ENCODE peak calls at places on chromosomes 5 and 9, in eight cellular contexts. One of them, this sample, is unnamed. For H3K4me1, the result is how much of the 10 kb centered on the place peaks cover.

GRCh38 chr5:152124413-152125082 is 199.9 kb upstream of the GLRA1 start:
- DNase-seq in spleen: no peak
- DNase-seq in left lung: no peak
- DNase-seq in Peyer's patch: no peak
- DNase-seq in fibroblast of lung: no peak
- DNase-seq in tibial artery: no peak
- DNase-seq in A549: no peak
- DNase-seq in SJSA1: no peak
- DNase-seq in this sample: no peak

GRCh38 chr9:135015986-135016640 is 71.4 kb upstream of the OLFM1 start:
- DNase-seq in SJSA1: no peak
- DNase-seq in tibial artery: no peak
- DNase-seq in left lung: peak
- DNase-seq in fibroblast of lung: no peak
- DNase-seq in spleen: no peak
- DNase-seq in Peyer's patch: peak
- DNase-seq in A549: no peak
- DNase-seq in this sample: no peak

GRCh38 chr9:99931155-99931840 is 24.8 kb downstream of the STX17 start:
- DNase-seq in left lung: no peak
- DNase-seq in spleen: no peak
- DNase-seq in tibial artery: no peak
- DNase-seq in SJSA1: no peak
- DNase-seq in fibroblast of lung: peak
- DNase-seq in A549: no peak
- DNase-seq in Peyer's patch: no peak
- DNase-seq in this sample: no peak

GRCh38 chr5:84603557-84604185 is 219.0 kb upstream of the EDIL3 start:
- DNase-seq in Peyer's patch: no peak
- DNase-seq in left lung: no peak
- DNase-seq in fibroblast of lung: peak
- DNase-seq in SJSA1: peak
- DNase-seq in A549: no peak
- DNase-seq in spleen: no peak
- DNase-seq in tibial artery: peak
- DNase-seq in this sample: peak

GRCh38 chr5:122144236-122144635 is 14.9 kb downstream of the ZNF474 start:
- DNase-seq in SJSA1: no peak
- DNase-seq in fibroblast of lung: peak
- DNase-seq in left lung: no peak
- DNase-seq in Peyer's patch: no peak
- DNase-seq in tibial artery: no peak
- DNase-seq in spleen: no peak
- DNase-seq in A549: no peak
- DNase-seq in this sample: no peak

GRCh38 chr9:72443855-72444254 is 77.6 kb upstream of the TMC1 start:
- DNase-seq in spleen: no peak
- DNase-seq in SJSA1: peak
- DNase-seq in fibroblast of lung: no peak
- DNase-seq in Peyer's patch: no peak
- DNase-seq in tibial artery: no peak
- DNase-seq in left lung: no peak
- DNase-seq in A549: peak
- DNase-seq in this sample: peak

GRCh38 chr5:158935215-158935614 is 164.5 kb downstream of the EBF1 start:
- DNase-seq in left lung: no peak
- DNase-seq in fibroblast of lung: no peak
- DNase-seq in Peyer's patch: no peak
- DNase-seq in A549: no peak
- DNase-seq in tibial artery: no peak
- DNase-seq in SJSA1: no peak
- DNase-seq in spleen: no peak
- DNase-seq in this sample: no peak

GRCh38 chr5:36070687-36071571 is 4.2 kb upstream of the UGT3A2 start:
- DNase-seq in spleen: no peak
- DNase-seq in A549: no peak
- DNase-seq in fibroblast of lung: no peak
- DNase-seq in tibial artery: no peak
- DNase-seq in left lung: no peak
- DNase-seq in Peyer's patch: no peak
- DNase-seq in SJSA1: peak
- DNase-seq in this sample: no peak

GRCh38 chr9:111271481-111272080 is 58.4 kb downstream of the OR2K2 start:
- DNase-seq in left lung: no peak
- DNase-seq in fibroblast of lung: peak
- DNase-seq in SJSA1: no peak
- DNase-seq in spleen: no peak
- DNase-seq in A549: no peak
- DNase-seq in tibial artery: no peak
- DNase-seq in Peyer's patch: no peak
- DNase-seq in this sample: no peak

GRCh38 chr5:56270568-56271392 is 37.6 kb upstream of the ANKRD55 start:
- DNase-seq in Peyer's patch: peak
- DNase-seq in A549: peak
- DNase-seq in SJSA1: peak
- DNase-seq in tibial artery: peak
- DNase-seq in left lung: peak
- DNase-seq in spleen: peak
- DNase-seq in fibroblast of lung: peak
- DNase-seq in this sample: peak

GRCh38 chr9:115548826-115549225 is 430.9 kb upstream of the TNC start:
- DNase-seq in tibial artery: no peak
- DNase-seq in SJSA1: no peak
- DNase-seq in A549: no peak
- DNase-seq in left lung: no peak
- DNase-seq in spleen: no peak
- DNase-seq in Peyer's patch: no peak
- DNase-seq in fibroblast of lung: peak
- DNase-seq in this sample: no peak

GRCh38 chr9:121073038-121073437 is 1.7 kb upstream of the CNTRL start:
- DNase-seq in SJSA1: no peak
- DNase-seq in tibial artery: peak
- DNase-seq in left lung: no peak
- DNase-seq in Peyer's patch: no peak
- DNase-seq in spleen: no peak
- DNase-seq in fibroblast of lung: peak
- DNase-seq in A549: peak
- DNase-seq in this sample: peak

GRCh38 chr9:136576269-136576626 is 30.4 kb upstream of the NOTCH1 start:
- DNase-seq in spleen: no peak
- DNase-seq in Peyer's patch: no peak
- DNase-seq in A549: peak
- DNase-seq in left lung: peak
- DNase-seq in tibial artery: peak
- DNase-seq in fibroblast of lung: peak
- DNase-seq in SJSA1: peak
- DNase-seq in this sample: peak

GRCh38 chr5:177005619-177006264 is 837 bp downstream of the UIMC1 start:
- DNase-seq in A549: peak
- DNase-seq in left lung: peak
- DNase-seq in spleen: peak
- DNase-seq in tibial artery: peak
- DNase-seq in fibroblast of lung: peak
- DNase-seq in SJSA1: peak
- DNase-seq in Peyer's patch: peak
- DNase-seq in this sample: peak

GRCh38 chr5:6719896-6720560 is 6.8 kb downstream of the TENT4A start:
- DNase-seq in spleen: no peak
- DNase-seq in Peyer's patch: peak
- DNase-seq in SJSA1: no peak
- DNase-seq in fibroblast of lung: peak
- DNase-seq in A549: no peak
- DNase-seq in tibial artery: no peak
- DNase-seq in left lung: no peak
- DNase-seq in this sample: no peak

GRCh38 chr9:114343471-114344187 is 14.0 kb downstream of the ORM2 start:
- DNase-seq in Peyer's patch: no peak
- DNase-seq in left lung: no peak
- DNase-seq in spleen: peak
- DNase-seq in A549: no peak
- DNase-seq in tibial artery: no peak
- DNase-seq in fibroblast of lung: no peak
- DNase-seq in SJSA1: no peak
- DNase-seq in this sample: no peak
- H3K4me1 ChIP-seq in Peyer's patch: under half
- H3K4me1 ChIP-seq in left lung: under half
- H3K4me1 ChIP-seq in spleen: under half
- H3K4me1 ChIP-seq in A549: under half
- H3K4me1 ChIP-seq in tibial artery: under half
- H3K4me1 ChIP-seq in fibroblast of lung: under half
- H3K4me1 ChIP-seq in SJSA1: under half
- H3K4me1 ChIP-seq in this sample: under half

GRCh38 chr9:109115931-109116541 is 3.7 kb downstream of the TMEM245 start:
- DNase-seq in SJSA1: no peak
- DNase-seq in fibroblast of lung: peak
- DNase-seq in left lung: no peak
- DNase-seq in tibial artery: no peak
- DNase-seq in Peyer's patch: no peak
- DNase-seq in A549: no peak
- DNase-seq in spleen: no peak
- DNase-seq in this sample: no peak

GRCh38 chr9:109118802-109119438 is 827 bp downstream of the TMEM245 start:
- DNase-seq in tibial artery: no peak
- DNase-seq in left lung: no peak
- DNase-seq in fibroblast of lung: peak
- DNase-seq in A549: no peak
- DNase-seq in spleen: no peak
- DNase-seq in SJSA1: peak
- DNase-seq in Peyer's patch: no peak
- DNase-seq in this sample: peak

GRCh38 chr9:109119439-109120203 is at the start of gene TMEM245:
- DNase-seq in Peyer's patch: peak
- DNase-seq in fibroblast of lung: peak
- DNase-seq in A549: peak
- DNase-seq in spleen: peak
- DNase-seq in left lung: peak
- DNase-seq in SJSA1: peak
- DNase-seq in tibial artery: peak
- DNase-seq in this sample: peak

GRCh38 chr9:109120204-109120789 is 550 bp upstream of the TMEM245 start:
- DNase-seq in fibroblast of lung: no peak
- DNase-seq in A549: no peak
- DNase-seq in Peyer's patch: no peak
- DNase-seq in tibial artery: no peak
- DNase-seq in left lung: no peak
- DNase-seq in SJSA1: no peak
- DNase-seq in spleen: no peak
- DNase-seq in this sample: no peak

GRCh38 chr9:109117856-109118801 is 1.6 kb downstream of the TMEM245 start:
- DNase-seq in SJSA1: peak
- DNase-seq in A549: peak
- DNase-seq in fibroblast of lung: peak
- DNase-seq in left lung: no peak
- DNase-seq in Peyer's patch: peak
- DNase-seq in spleen: no peak
- DNase-seq in tibial artery: peak
- DNase-seq in this sample: peak
- H3K4me1 ChIP-seq in SJSA1: under half
- H3K4me1 ChIP-seq in A549: half or more
- H3K4me1 ChIP-seq in fibroblast of lung: under half
- H3K4me1 ChIP-seq in left lung: under half
- H3K4me1 ChIP-seq in Peyer's patch: under half
- H3K4me1 ChIP-seq in spleen: half or more
- H3K4me1 ChIP-seq in tibial artery: under half
- H3K4me1 ChIP-seq in this sample: under half

DNA sequence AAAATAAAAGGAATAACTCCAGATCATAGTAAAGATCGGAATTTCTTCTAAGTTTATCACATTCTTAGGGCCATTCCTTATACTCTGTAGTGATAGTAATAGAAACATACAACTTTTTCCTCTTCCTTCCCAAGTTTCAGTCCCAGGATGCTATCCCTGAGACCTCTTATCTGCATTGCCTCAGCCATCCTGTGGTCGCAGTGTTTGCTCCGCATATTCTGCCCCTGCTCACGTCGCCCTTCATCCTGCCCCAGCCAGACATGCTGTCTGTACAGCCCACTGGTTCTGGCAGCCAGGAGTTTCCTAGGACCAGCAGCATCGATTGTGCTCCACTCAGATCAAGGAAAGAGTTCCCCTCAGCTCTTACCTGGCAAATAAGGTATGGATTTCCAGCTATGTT is 132.7 kb upstream of the ERCC6L2 start:
- DNase-seq in fibroblast of lung: no peak
- DNase-seq in SJSA1: no peak
- DNase-seq in Peyer's patch: no peak
- DNase-seq in spleen: peak
- DNase-seq in tibial artery: no peak
- DNase-seq in A549: no peak
- DNase-seq in left lung: no peak
- DNase-seq in this sample: no peak
- H3K4me1 ChIP-seq in fibroblast of lung: under half
- H3K4me1 ChIP-seq in SJSA1: under half
- H3K4me1 ChIP-seq in Peyer's patch: under half
- H3K4me1 ChIP-seq in spleen: under half
- H3K4me1 ChIP-seq in tibial artery: under half
- H3K4me1 ChIP-seq in A549: under half
- H3K4me1 ChIP-seq in left lung: under half
- H3K4me1 ChIP-seq in this sample: under half

GRCh38 chr9:35748239-35748857 is 680 bp downstream of the GBA2 start:
- DNase-seq in fibroblast of lung: no peak
- DNase-seq in tibial artery: no peak
- DNase-seq in SJSA1: no peak
- DNase-seq in Peyer's patch: no peak
- DNase-seq in A549: no peak
- DNase-seq in left lung: no peak
- DNase-seq in spleen: no peak
- DNase-seq in this sample: no peak

GRCh38 chr9:35748858-35749514 is at the start of the genes GBA2 and RGP1:
- DNase-seq in A549: peak
- DNase-seq in tibial artery: peak
- DNase-seq in spleen: peak
- DNase-seq in fibroblast of lung: peak
- DNase-seq in SJSA1: peak
- DNase-seq in left lung: peak
- DNase-seq in Peyer's patch: peak
- DNase-seq in this sample: peak

GRCh38 chr9:35746583-35746982 is 2.4 kb downstream of the GBA2 start:
- DNase-seq in A549: no peak
- DNase-seq in tibial artery: no peak
- DNase-seq in fibroblast of lung: no peak
- DNase-seq in Peyer's patch: peak
- DNase-seq in spleen: no peak
- DNase-seq in SJSA1: peak
- DNase-seq in left lung: no peak
- DNase-seq in this sample: peak

GRCh38 chr9:35743880-35744518 is 5.0 kb downstream of the GBA2 start:
- DNase-seq in tibial artery: no peak
- DNase-seq in spleen: no peak
- DNase-seq in A549: no peak
- DNase-seq in Peyer's patch: no peak
- DNase-seq in fibroblast of lung: no peak
- DNase-seq in SJSA1: no peak
- DNase-seq in left lung: no peak
- DNase-seq in this sample: no peak

DNA sequence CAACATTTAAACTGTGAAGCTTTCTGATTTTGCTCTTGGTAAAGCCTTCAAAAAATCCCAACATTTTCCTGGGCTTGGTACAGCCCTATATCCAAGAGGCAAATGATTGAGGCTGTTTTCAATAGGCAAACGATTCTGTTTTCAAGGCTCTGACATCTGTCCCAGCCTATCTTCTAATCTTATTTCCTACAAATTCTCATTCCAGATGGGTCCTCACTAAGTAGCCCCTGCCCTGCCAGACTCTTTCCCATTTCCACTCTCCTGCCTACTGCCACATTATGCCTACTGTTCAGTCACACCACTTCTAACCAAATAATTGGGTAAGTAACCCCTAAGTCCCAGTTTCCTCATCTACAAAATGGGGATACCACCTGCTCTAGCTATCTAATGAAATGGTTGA is 3.5 kb downstream of the GBA2 start:
- DNase-seq in left lung: no peak
- DNase-seq in SJSA1: no peak
- DNase-seq in A549: no peak
- DNase-seq in Peyer's patch: no peak
- DNase-seq in fibroblast of lung: no peak
- DNase-seq in spleen: no peak
- DNase-seq in tibial artery: no peak
- DNase-seq in this sample: no peak
- H3K4me1 ChIP-seq in left lung: under half
- H3K4me1 ChIP-seq in SJSA1: under half
- H3K4me1 ChIP-seq in A549: under half
- H3K4me1 ChIP-seq in Peyer's patch: under half
- H3K4me1 ChIP-seq in fibroblast of lung: under half
- H3K4me1 ChIP-seq in spleen: half or more
- H3K4me1 ChIP-seq in tibial artery: under half
- H3K4me1 ChIP-seq in this sample: under half

This sample was measured in PC-3.